ENCODE peak calls at places on chromosomes 3 and 15, in seven cellular contexts. U is renal cortical epithelial cell; N is activated CD4-positive, alpha-beta T cell treated with anti-CD3 and anti-CD28 coated beads, Interleukin-2, amount 50 U/mL, for 24 hours; F is AG08396; M is islet precursor cell; O is IMR-90; I is MV-4-11. P is an unnamed sample.

GRCh38 chr3:167733961-167734497 is 663 bp downstream of the PDCD10 start:
- DNase-seq in I (no peak), O (peak; percentile 3), N (no peak), U (peak; percentile 18), M (no peak), F (no peak), P (no peak)

GRCh38 chr15:89067751-89068150 is 20.5 kb upstream of the ABHD2 start:
- DNase-seq in M (no peak), U (peak; percentile 89), I (peak; percentile 47), O (peak; percentile 61), F (no peak), N (no peak), P (no peak)

GRCh38 chr3:182606905-182607504 is 186.3 kb upstream of the ATP11B start:
- DNase-seq in U (no peak), I (no peak), F (no peak), O (no peak), M (no peak), N (no peak), P (no peak)

GRCh38 chr15:34085746-34086145 is 15.9 kb downstream of the EMC7 start:
- DNase-seq in I (no peak), F (peak; percentile 26), O (peak; percentile 55), M (no peak), U (no peak), N (no peak), P (no peak)

GRCh38 chr15:92613841-92614240 is 41.7 kb downstream of the FAM174B start:
- DNase-seq in N (no peak), F (no peak), U (no peak), O (no peak), M (peak; percentile 39), I (no peak), P (no peak)

GRCh38 chr3:4565806-4566501 is 72.8 kb downstream of the ITPR1 start:
- DNase-seq in F (no peak), I (no peak), N (no peak), O (no peak), M (no peak), U (peak; percentile 32), P (no peak)

GRCh38 chr15:28228096-28228495 is 93.9 kb downstream of the HERC2 start:
- DNase-seq in M (no peak), O (no peak), I (no peak), F (no peak), U (no peak), N (no peak), P (no peak)

GRCh38 chr3:107994181-107994580 is 96.7 kb downstream of the CD47 start:
- DNase-seq in M (no peak), F (no peak), I (no peak), U (peak; percentile 32), O (no peak), N (no peak), P (no peak)

GRCh38 chr3:150739877-150740645 is 22.9 kb downstream of the SIAH2 start:
- DNase-seq in O (no peak), M (no peak), F (no peak), I (no peak), N (no peak), U (no peak), P (no peak)

GRCh38 chr15:89492934-89493631 is 3.3 kb downstream of the RHCG start:
- DNase-seq in M (peak; percentile 49), F (no peak), N (no peak), O (no peak), I (no peak), U (no peak), P (peak; percentile 7)

GRCh38 chr15:75720787-75721461 is 8.3 kb upstream of the CSPG4 start:
- DNase-seq in O (no peak), N (peak; percentile 16), I (peak; percentile 54), U (peak; percentile 66), M (no peak), F (no peak), P (no peak)

GRCh38 chr3:41363830-41364523 is 164.7 kb downstream of the CTNNB1 start:
- DNase-seq in F (no peak), O (no peak), U (no peak), N (no peak), I (no peak), M (no peak), P (no peak)

GRCh38 chr3:50324351-50325144 is 2.0 kb upstream of the HYAL2 start:
- DNase-seq in I (peak; percentile 46), F (peak; percentile 84), U (peak; percentile 45), O (peak; percentile 61), M (peak; percentile 89), N (no peak), P (no peak)

GRCh38 chr15:43209059-43209824 is 11.6 kb downstream of the EPB42 start:
- DNase-seq in N (no peak), F (no peak), M (peak; percentile 77), U (no peak), I (peak; percentile 20), O (no peak), P (no peak)

GRCh38 chr15:29396176-29396811 is 126.7 kb upstream of the NSMCE3 start:
- DNase-seq in F (no peak), O (no peak), N (no peak), M (no peak), I (no peak), U (no peak), P (no peak)

GRCh38 chr3:171213178-171213577 is 186.7 kb upstream of the SLC2A2 start:
- DNase-seq in I (no peak), O (no peak), U (no peak), M (no peak), N (no peak), F (no peak), P (no peak)

GRCh38 chr15:32965897-32966296 is 228.6 kb downstream of the FMN1 start:
- DNase-seq in U (no peak), N (no peak), O (no peak), F (no peak), M (no peak), I (no peak), P (no peak)

GRCh38 chr3:41095702-41096101 is 103.6 kb upstream of the CTNNB1 start:
- DNase-seq in U (peak; percentile 67), M (peak; percentile 40), N (no peak), O (no peak), F (no peak), I (no peak), P (no peak)

GRCh38 chr3:159260049-159260662 is 458.3 kb downstream of the MFSD1 start:
- DNase-seq in M (peak; percentile 56), I (peak; percentile 41), O (peak; percentile 77), U (peak; percentile 77), F (peak; percentile 37), N (peak; percentile 20), P (peak; percentile 55)

GRCh38 chr3:43190682-43191081 is 84.8 kb upstream of the POMGNT2 start:
- DNase-seq in I (no peak), N (no peak), M (no peak), F (peak; percentile 20), O (peak; percentile 91), U (no peak), P (no peak)

GRCh38 chr3:173221010-173221409 is 80.0 kb upstream of the SPATA16 start:
- DNase-seq in I (no peak), U (peak; percentile 19), F (no peak), M (no peak), N (no peak), O (no peak), P (no peak)

GRCh38 chr3:155658669-155659068 is 86.2 kb downstream of the PLCH1 start:
- DNase-seq in F (no peak), N (no peak), U (peak; percentile 57), M (no peak), O (no peak), I (no peak), P (no peak)

GRCh38 chr15:40100947-40101905 is 7.5 kb downstream of the BMF start:
- DNase-seq in U (no peak), N (no peak), O (peak; percentile 50), M (no peak), I (peak; percentile 49), F (no peak), P (no peak)

GRCh38 chr15:94322141-94322540 is 90.8 kb downstream of the MCTP2 start:
- DNase-seq in F (no peak), I (peak; percentile 82), O (peak; percentile 25), U (peak; percentile 24), N (no peak), M (no peak), P (no peak)

GRCh38 chr3:20107722-20108121 is 67.5 kb downstream of the KAT2B start:
- DNase-seq in I (no peak), U (no peak), F (no peak), M (no peak), O (no peak), N (no peak), P (no peak)

GRCh38 chr3:191376742-191377141 is 46.4 kb upstream of the UTS2B start:
- DNase-seq in F (peak; percentile 43), U (peak; percentile 97), O (peak; percentile 81), M (no peak), N (no peak), I (no peak), P (no peak)

GRCh38 chr3:81554348-81554747 is 207.1 kb downstream of the GBE1 start:
- DNase-seq in I (peak; percentile 93), O (peak; percentile 82), M (no peak), F (peak; percentile 8), N (no peak), U (peak; percentile 66), P (no peak)

GRCh38 chr3:86990734-86991481 is at the start of gene VGLL3:
- DNase-seq in F (peak; percentile 79), O (peak; percentile 87), M (peak; percentile 94), N (no peak), U (no peak), I (no peak), P (peak; percentile 61)

GRCh38 chr3:147191795-147192385 is 214.5 kb downstream of the ZIC4 start:
- DNase-seq in I (peak; percentile 25), M (peak; percentile 64), U (peak; percentile 65), F (peak; percentile 27), N (no peak), O (peak; percentile 75), P (no peak)

GRCh38 chr15:57251941-57252340 is 124.4 kb upstream of the CGNL1 start:
- DNase-seq in M (no peak), N (no peak), O (peak; percentile 60), I (no peak), U (peak; percentile 71), F (no peak), P (no peak)

GRCh38 chr3:100189444-100189964 is 71.3 kb upstream of the TBC1D23 start:
- DNase-seq in M (no peak), N (no peak), I (no peak), F (no peak), U (peak; percentile 11), O (no peak), P (no peak)

GRCh38 chr15:73873456-73873855 is at the start of gene TBC1D21:
- DNase-seq in M (no peak), U (no peak), I (no peak), F (no peak), N (no peak), O (no peak), P (no peak)

GRCh38 chr3:51955893-51956770 is 951 bp downstream of the GPR62 start:
- DNase-seq in F (peak; percentile 75), U (no peak), M (peak; percentile 87), N (no peak), I (no peak), O (no peak), P (peak; percentile 60)

GRCh38 chr3:58666683-58667082 is at the start of gene FAM3D:
- DNase-seq in O (no peak), F (no peak), N (no peak), I (peak; percentile 84), U (no peak), M (peak; percentile 32), P (no peak)

GRCh38 chr15:56533741-56534416 is 68.9 kb upstream of the MNS1 start:
- DNase-seq in N (no peak), O (no peak), M (no peak), F (no peak), U (no peak), I (no peak), P (no peak)